ENCODE peak calls at places on chromosomes 1 and 21, in four cellular contexts. H is H1, X is K562, P is GM12878. C is an unnamed sample.

GRCh38 chr1:205172729-205173366 is 38.7 kb downstream of the DSTYK start:
- DNase-seq in P (no peak), H (no peak), X (peak; percentile 44), C (peak; percentile 99)

GRCh38 chr1:229952135-229952534 is 114.9 kb upstream of the GALNT2 start:
- DNase-seq in X (no peak), H (no peak), P (no peak), C (no peak)

GRCh38 chr1:16266411-16267118 is 29.6 kb upstream of the CPLANE2 start:
- DNase-seq in H (no peak), P (no peak), X (peak; percentile 75), C (peak; percentile 56)

GRCh38 chr1:102191723-102192122 is 195.0 kb upstream of the OLFM3 start:
- DNase-seq in P (peak; percentile 7), H (no peak), X (no peak), C (no peak)

GRCh38 chr1:182599339-182599738 is 4.8 kb downstream of the RGS16 start:
- DNase-seq in P (no peak), H (peak; percentile 74), X (peak; percentile 61), C (no peak)

GRCh38 chr1:181918893-181919728 is 142.4 kb downstream of the ZNF648 start:
- DNase-seq in P (no peak), H (peak; percentile 49), X (no peak), C (no peak)

GRCh38 chr1:37158113-37158749 is 123.9 kb upstream of the GRIK3 start:
- DNase-seq in P (no peak), H (peak; percentile 14), X (no peak), C (no peak)

GRCh38 chr1:31036749-31037500 is 28.6 kb downstream of the PUM1 start:
- DNase-seq in P (peak; percentile 16), H (no peak), X (no peak), C (peak; percentile 42)

GRCh38 chr1:3284691-3285090 is 169.8 kb upstream of the ARHGEF16 start:
- DNase-seq in H (no peak), X (no peak), P (no peak), C (no peak)

GRCh38 chr21:32578107-32578691 is 7.1 kb downstream of the TCP10L start:
- DNase-seq in H (peak; percentile 70), P (no peak), X (peak; percentile 45), C (peak; percentile 9)

GRCh38 chr1:83836543-83836942 is 162.4 kb downstream of the TTLL7 start:
- DNase-seq in H (no peak), X (no peak), P (no peak), C (no peak)

GRCh38 chr1:110675060-110675791 is 486 bp upstream of the KCNA3 start:
- DNase-seq in H (peak; percentile 66), P (no peak), X (no peak), C (no peak)
- TF ChIP-seq RFX5 in H (no peak), P (no peak), X (no peak), C (no peak)

GRCh38 chr1:202624781-202625108 is 85.5 kb downstream of the SYT2 start:
- DNase-seq in P (no peak), X (no peak), H (no peak), C (peak; percentile 10)
- TF ChIP-seq CHD1 in P (no peak), X (no peak), H (no peak), C (no peak)

GRCh38 chr1:232655746-232656085 is 25.8 kb upstream of the SIPA1L2 start:
- DNase-seq in H (no peak), P (no peak), X (no peak), C (no peak)

GRCh38 chr1:232650433-232650832 is 20.5 kb upstream of the SIPA1L2 start:
- DNase-seq in H (no peak), X (no peak), P (no peak), C (no peak)

GRCh38 chr1:232657426-232657825 is 27.5 kb upstream of the SIPA1L2 start:
- DNase-seq in P (no peak), X (no peak), H (no peak), C (no peak)

DNA sequence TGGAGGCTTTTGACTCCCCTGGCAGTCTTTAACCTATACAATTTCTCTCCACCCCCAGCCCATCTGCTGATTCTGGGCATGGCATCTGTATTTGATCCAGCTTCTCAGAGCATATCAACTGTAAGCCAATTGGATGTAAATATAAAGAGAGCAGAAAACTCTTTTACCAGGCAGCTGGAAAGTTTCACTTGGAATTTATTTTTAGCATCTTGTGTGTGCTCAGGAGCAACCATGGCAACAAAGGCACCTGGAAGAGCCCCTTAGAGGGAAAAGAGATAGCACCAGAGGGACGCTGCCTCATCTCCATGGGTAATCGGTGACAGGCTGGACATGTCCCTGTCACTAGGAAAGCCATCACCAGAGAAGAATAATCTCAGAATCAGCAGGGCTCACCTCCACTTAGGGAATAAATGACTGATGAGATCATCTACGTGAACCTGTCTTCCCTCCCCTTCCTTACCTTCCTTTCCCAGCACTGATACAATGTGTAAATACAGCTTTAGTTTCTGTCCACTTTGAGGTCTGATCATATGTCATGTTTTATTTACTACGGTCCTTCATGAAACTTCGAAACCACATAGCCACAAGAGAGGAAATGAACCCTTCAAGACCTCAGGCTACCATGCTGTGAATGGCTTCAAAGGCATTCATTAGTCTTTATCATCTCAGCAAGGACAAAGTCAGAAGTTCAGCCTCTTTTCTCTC is 25.3 kb upstream of the SIPA1L2 start:
- DNase-seq in H (no peak), P (peak; percentile 26), X (no peak), C (no peak)
- TF ChIP-seq RFX5 in H (no peak), P (no peak), X (no peak), C (no peak)

DNA sequence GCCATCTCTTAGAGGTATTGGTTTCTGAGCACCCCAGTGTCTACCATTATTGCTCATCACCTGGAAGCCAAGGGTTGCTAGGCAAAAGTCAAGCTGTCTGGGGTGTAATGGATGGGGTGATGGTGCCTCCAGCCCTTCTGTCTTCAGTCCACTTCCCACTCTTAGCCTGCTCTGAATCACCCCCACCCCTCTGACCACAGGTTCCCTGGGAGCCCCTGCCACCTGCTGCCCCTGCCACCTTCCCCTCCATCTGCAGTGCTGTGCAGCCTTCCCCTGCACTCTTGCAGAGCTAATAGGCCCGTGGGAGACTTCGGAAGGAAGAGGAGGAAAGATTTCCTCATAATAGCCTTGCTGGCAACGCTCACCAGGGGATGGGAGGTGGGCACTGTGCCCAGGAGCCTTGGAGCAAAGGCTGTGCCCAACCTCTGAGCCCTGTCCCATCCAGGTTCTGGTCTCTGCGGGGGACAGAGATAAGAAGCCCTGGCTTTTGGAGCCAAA is 35.5 kb downstream of the CAPN2 start:
- DNase-seq in X (no peak), P (no peak), H (no peak), C (peak; percentile 50)
- TF ChIP-seq CHD1 in X (no peak), P (no peak), H (no peak), C (no peak)

GRCh38 chr1:151976015-151976343 is 17.7 kb downstream of the S100A10 start:
- DNase-seq in X (peak; percentile 84), H (no peak), P (no peak), C (no peak)

GRCh38 chr1:151978910-151979309 is 14.7 kb downstream of the S100A10 start:
- DNase-seq in P (no peak), X (no peak), H (no peak), C (no peak)

GRCh38 chr1:151977662-151978230 is 15.9 kb downstream of the S100A10 start:
- DNase-seq in X (no peak), H (no peak), P (no peak), C (no peak)

GRCh38 chr1:151975311-151976014 is 18.2 kb downstream of the S100A10 start:
- DNase-seq in X (no peak), P (no peak), H (no peak), C (no peak)

DNA sequence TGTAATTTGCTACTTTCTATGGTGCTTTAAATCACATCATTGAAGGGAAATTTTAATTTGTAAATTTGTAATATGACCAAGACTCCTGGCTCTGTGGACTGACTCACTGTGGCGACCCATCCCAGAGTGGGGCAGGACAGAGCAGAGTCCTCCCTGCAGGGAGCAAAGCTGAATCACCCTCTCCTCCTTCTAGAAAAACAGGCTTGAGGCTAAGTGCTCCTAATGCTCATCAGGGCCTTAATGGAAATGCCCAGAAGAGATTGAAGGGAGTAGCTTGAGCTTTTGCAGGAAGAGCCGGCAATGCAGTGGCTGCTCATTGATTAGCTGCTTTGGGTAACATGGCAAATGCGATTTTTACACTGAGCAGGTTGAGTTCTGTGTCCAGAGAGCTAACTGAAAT is 16.8 kb downstream of the S100A10 start:
- DNase-seq in H (no peak), P (no peak), X (no peak), C (peak; percentile 68)
- TF ChIP-seq RFX5 in H (no peak), P (no peak), X (no peak), C (no peak)

C was measured in IMR-90.